ENCODE peak calls at places on chromosomes 7 and 10, in nine cellular contexts. R, C, P, N, T, M, F, O and K are unnamed samples.
A peak's percentile ranks its signal among the peaks of the same experiment; 100 is the strongest.

GRCh38 chr10:122450336-122450990 is 4.0 kb upstream of the ARMS2 start:
- DNase-seq in R (no peak), C (no peak), P (peak; percentile 55), N (peak; percentile 15), T (no peak), M (no peak), F (no peak), O (no peak), K (no peak)

GRCh38 chr10:109899578-109900355 is 23.5 kb downstream of the XPNPEP1 start:
- DNase-seq in R (peak; percentile 42), C (no peak), P (peak; percentile 80), N (no peak), T (no peak), M (no peak), F (peak; percentile 32), O (no peak), K (no peak)

GRCh38 chr10:35470967-35471366 is 134.2 kb upstream of the GJD4 start:
- DNase-seq in R (no peak), C (no peak), P (no peak), N (no peak), T (no peak), M (no peak), F (no peak), O (no peak), K (no peak)

GRCh38 chr10:104251443-104251842 is 3.2 kb upstream of the GSTO1 start:
- DNase-seq in R (no peak), C (no peak), P (no peak), N (no peak), T (no peak), M (no peak), F (no peak), O (no peak), K (no peak)

GRCh38 chr7:148882668-148883232 is 1.3 kb downstream of the EZH2 start:
- DNase-seq in R (no peak), C (no peak), P (peak; percentile 52), N (no peak), T (no peak), M (no peak), F (no peak), O (no peak), K (no peak)

GRCh38 chr10:1048732-1049424 is at the start of gene IDI1:
- DNase-seq in R (peak; percentile 98), C (peak; percentile 96), P (peak; percentile 98), N (peak; percentile 97), T (peak; percentile 94), M (peak; percentile 94), F (peak; percentile 98), O (peak; percentile 98), K (peak; percentile 100)

GRCh38 chr7:135773451-135773850 is 24.8 kb upstream of the FAM180A start:
- DNase-seq in R (no peak), C (no peak), P (no peak), N (no peak), T (no peak), M (no peak), F (no peak), O (no peak), K (no peak)

GRCh38 chr10:70827358-70827757 is 11.6 kb downstream of the SGPL1 start:
- DNase-seq in R (peak; percentile 26), C (no peak), P (no peak), N (no peak), T (no peak), M (no peak), F (no peak), O (no peak), K (no peak)

GRCh38 chr10:132471125-132471451 is 66.5 kb upstream of the INPP5A start:
- DNase-seq in R (no peak), C (no peak), P (no peak), N (no peak), T (no peak), M (no peak), F (no peak), O (no peak), K (peak; percentile 56)

GRCh38 chr7:157276091-157276561 is 60.7 kb upstream of the DNAJB6 start:
- DNase-seq in R (no peak), C (no peak), P (no peak), N (no peak), T (no peak), M (no peak), F (no peak), O (no peak), K (peak; percentile 91)

GRCh38 chr10:22683995-22684305 is 30.4 kb downstream of the PIP4K2A start:
- DNase-seq in R (no peak), C (no peak), P (no peak), N (no peak), T (no peak), M (no peak), F (no peak), O (no peak), K (no peak)

GRCh38 chr7:7257899-7258692 is 75.8 kb downstream of the C1GALT1 start:
- DNase-seq in R (no peak), C (no peak), P (no peak), N (no peak), T (no peak), M (no peak), F (no peak), O (no peak), K (no peak)

GRCh38 chr10:12018438-12019342 is 23.9 kb downstream of the UPF2 start:
- DNase-seq in R (no peak), C (no peak), P (no peak), N (no peak), T (no peak), M (no peak), F (no peak), O (no peak), K (no peak)

GRCh38 chr7:5519515-5519928 is 95.9 kb upstream of the TNRC18 start:
- DNase-seq in R (no peak), C (no peak), P (no peak), N (no peak), T (no peak), M (no peak), F (no peak), O (peak; percentile 54), K (no peak)

GRCh38 chr7:71389976-71390375 is 258.0 kb downstream of the GALNT17 start:
- DNase-seq in R (no peak), C (no peak), P (no peak), N (no peak), T (no peak), M (no peak), F (no peak), O (no peak), K (no peak)

GRCh38 chr10:14405076-14406065 is 74.6 kb upstream of the FRMD4A start:
- DNase-seq in R (peak; percentile 49), C (no peak), P (no peak), N (no peak), T (no peak), M (no peak), F (no peak), O (no peak), K (no peak)

GRCh38 chr7:104979167-104979841 is 34.7 kb upstream of the KMT2E start:
- DNase-seq in R (peak; percentile 82), C (peak; percentile 72), P (no peak), N (no peak), T (no peak), M (no peak), F (no peak), O (no peak), K (no peak)

GRCh38 chr7:46022397-46022796 is 101.3 kb upstream of the IGFBP3 start:
- DNase-seq in R (no peak), C (no peak), P (no peak), N (no peak), T (no peak), M (no peak), F (no peak), O (no peak), K (no peak)
- TF ChIP-seq CTCF in R (no peak), C (no peak), P (no peak), N (no peak), T (no peak), M (no peak), F (no peak), O (no peak), K (no peak)

DNA sequence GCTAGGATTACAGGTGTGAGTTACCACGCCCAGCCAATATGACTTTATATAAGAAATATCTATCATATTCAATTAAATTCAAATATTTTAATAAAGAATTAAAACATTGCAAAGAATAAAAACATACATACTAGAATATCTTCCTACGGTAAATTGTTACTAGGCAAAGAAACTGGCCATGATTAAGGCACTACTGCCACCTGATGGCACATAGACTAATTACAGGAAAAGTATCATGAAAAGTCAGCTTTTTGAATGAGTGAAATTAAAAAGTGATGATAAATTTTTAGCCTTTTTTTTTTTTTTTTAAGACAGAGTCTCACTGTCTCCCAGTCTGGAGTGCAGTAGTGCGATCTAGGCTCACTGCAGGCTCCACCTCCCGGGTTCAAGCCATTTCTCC is 30.9 kb downstream of the MRPS33 start:
- DNase-seq in R (no peak), C (no peak), P (no peak), N (no peak), T (no peak), M (peak; percentile 8), F (no peak), O (no peak), K (no peak)
- TF ChIP-seq CTCF in R (peak; percentile 64), C (peak; percentile 23), P (peak; percentile 3), N (peak; percentile 73), T (no peak), M (peak; percentile 27), F (no peak), O (no peak), K (peak; percentile 53)

DNA sequence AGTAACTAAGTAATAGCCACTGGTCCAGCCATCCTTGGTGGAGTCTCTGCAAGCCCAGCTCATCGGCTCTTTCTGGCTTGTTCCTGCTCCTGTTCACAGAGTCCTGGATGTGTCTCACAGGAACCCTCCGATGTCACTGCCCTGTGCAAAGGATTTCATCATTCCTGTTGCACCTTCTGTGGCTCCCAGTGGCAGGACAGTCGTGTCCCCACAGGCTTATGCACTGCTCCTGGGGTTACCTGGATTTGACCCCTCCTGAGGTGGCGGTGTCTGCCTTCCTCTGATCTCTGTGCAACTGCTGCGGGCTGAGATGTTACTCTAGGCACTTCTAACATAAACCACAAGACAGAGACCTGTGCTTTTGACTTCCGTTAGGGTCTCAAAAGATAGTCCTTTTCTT is 30.6 kb downstream of the APBB1IP start:
- DNase-seq in R (no peak), C (no peak), P (no peak), N (no peak), T (peak; percentile 63), M (no peak), F (no peak), O (peak; percentile 21), K (no peak)
- TF ChIP-seq CTCF in R (no peak), C (no peak), P (no peak), N (no peak), T (no peak), M (no peak), F (no peak), O (no peak), K (no peak)

DNA sequence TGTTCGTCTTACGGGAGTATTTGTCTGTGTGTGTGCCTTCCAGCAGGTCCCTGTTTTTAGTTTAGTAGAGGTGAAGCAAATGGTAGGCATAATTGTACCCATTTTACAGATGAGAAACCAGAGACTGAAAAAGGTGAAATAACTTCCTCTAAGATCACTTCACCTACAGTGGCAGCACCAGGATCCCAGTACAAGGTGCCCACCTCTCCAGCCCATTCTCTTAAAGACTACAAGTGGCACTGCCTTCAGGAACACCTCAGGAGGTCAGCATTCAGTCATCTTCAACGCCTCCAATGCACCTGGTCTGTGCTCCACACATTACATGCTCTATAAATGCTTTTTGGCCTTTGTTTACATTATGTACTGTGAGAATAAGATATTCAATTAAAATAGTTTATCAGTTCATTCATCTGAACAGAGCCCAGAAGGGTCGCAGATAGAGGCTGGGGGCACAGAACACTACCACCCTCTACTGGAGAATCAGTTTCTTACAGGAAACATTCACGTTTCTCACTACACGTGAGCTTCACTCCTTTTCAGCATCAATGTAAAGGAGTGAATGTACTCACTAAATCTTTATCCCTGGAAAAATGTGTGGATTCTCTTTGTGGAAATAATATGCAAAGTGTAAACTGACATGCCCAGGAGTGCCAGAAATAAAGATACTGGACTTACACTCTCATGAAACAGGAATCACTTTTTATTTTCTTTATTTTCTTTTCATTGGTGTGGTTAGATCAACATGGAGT is 45.5 kb upstream of the ABLIM1 start:
- DNase-seq in R (no peak), C (peak; percentile 22), P (peak; percentile 69), N (peak; percentile 14), T (no peak), M (no peak), F (no peak), O (no peak), K (no peak)
- TF ChIP-seq CTCF in R (peak; percentile 85), C (peak; percentile 65), P (peak; percentile 63), N (peak; percentile 45), T (peak; percentile 64), M (peak; percentile 88), F (peak; percentile 58), O (peak; percentile 55), K (peak; percentile 89)